ENCODE peak calls at places on chromosome 19, in six cellular contexts. A is psoas muscle; F is CD4-positive, alpha-beta T cell; H is IMR-90; J is lung; T is thoracic aorta. E is an unnamed sample. For H3K9me3, the result is how much of the 10 kb centered on the place peaks cover.

GRCh38 chr19:37989855-37990254 is 82.8 kb downstream of the SIPA1L3 start:
- DNase-seq in A (no peak), F (no peak), H (no peak), J (peak), T (no peak), E (no peak)

GRCh38 chr19:33208371-33208770 is 14.2 kb downstream of the LRP3 start:
- DNase-seq in A (no peak), F (no peak), H (no peak), J (no peak), T (no peak), E (no peak)

GRCh38 chr19:6238256-6238642 is 41.5 kb downstream of the MLLT1 start:
- DNase-seq in A (no peak), F (no peak), H (no peak), J (no peak), T (no peak), E (no peak)

GRCh38 chr19:48878219-48879024 is 6.2 kb downstream of the PPP1R15A start:
- DNase-seq in A (no peak), F (peak), H (peak), J (no peak), T (peak), E (peak)

GRCh38 chr19:49113762-49114629 is at the start of gene LIN7B:
- DNase-seq in A (peak), F (peak), H (peak), J (no peak), T (no peak), E (peak)

GRCh38 chr19:6373096-6373812 is 660 bp downstream of the ALKBH7 start:
- DNase-seq in A (peak), F (peak), H (peak), J (peak), T (peak), E (peak)

GRCh38 chr19:9040131-9040530 is 29.9 kb upstream of the MUC16 start:
- DNase-seq in A (no peak), F (no peak), H (no peak), J (no peak), T (no peak), E (no peak)

GRCh38 chr19:8592231-8593009 is 15.2 kb upstream of the MYO1F start:
- DNase-seq in A (peak), F (peak), H (peak), J (peak), T (peak), E (peak)

GRCh38 chr19:47239610-47240296 is 8.8 kb upstream of the BBC3 start:
- DNase-seq in A (peak), F (peak), H (peak), J (no peak), T (no peak), E (peak)

GRCh38 chr19:6710273-6711077 is 10.0 kb downstream of the C3 start:
- DNase-seq in A (no peak), F (no peak), H (no peak), J (no peak), T (no peak), E (no peak)

GRCh38 chr19:42275103-42275502 is 6.1 kb downstream of the CIC start:
- DNase-seq in A (no peak), F (no peak), H (no peak), J (no peak), T (no peak), E (peak)

GRCh38 chr19:3302755-3303154 is 63.6 kb upstream of the NFIC start:
- DNase-seq in A (no peak), F (no peak), H (no peak), J (no peak), T (no peak), E (no peak)

GRCh38 chr19:30070198-30070969 is 128.3 kb downstream of the URI1 start:
- DNase-seq in A (no peak), F (no peak), H (no peak), J (no peak), T (no peak), E (peak)

GRCh38 chr19:7652061-7652641 is 15.2 kb downstream of the STXBP2 start:
- DNase-seq in A (peak), F (peak), H (peak), J (peak), T (no peak), E (peak)

GRCh38 chr19:22421797-22422196 is 349 bp downstream of the ZNF98 start:
- DNase-seq in A (no peak), F (no peak), H (no peak), J (no peak), T (no peak), E (no peak)

GRCh38 chr19:28169168-28169862 is 1043.6 kb downstream of the UQCRFS1 start:
- DNase-seq in A (no peak), F (no peak), H (no peak), J (no peak), T (no peak), E (no peak)

GRCh38 chr19:2274937-2275535 is 6.9 kb downstream of the PEAK3 start:
- DNase-seq in A (peak), F (no peak), H (peak), J (peak), T (no peak), E (peak)

GRCh38 chr19:10417598-10418280 is 2.6 kb upstream of the PDE4A start:
- DNase-seq in A (no peak), F (no peak), H (no peak), J (no peak), T (no peak), E (no peak)

GRCh38 chr19:44712864-44713515 is 14.0 kb downstream of the CEACAM16 start:
- DNase-seq in A (no peak), F (no peak), H (no peak), J (no peak), T (no peak), E (no peak)

GRCh38 chr19:17086129-17086528 is 10.6 kb downstream of the MYO9B start:
- DNase-seq in A (no peak), F (no peak), H (no peak), J (no peak), T (no peak), E (no peak)

GRCh38 chr19:30799854-30800755 is 427.9 kb downstream of the ZNF536 start:
- DNase-seq in A (peak), F (no peak), H (no peak), J (peak), T (no peak), E (no peak)

GRCh38 chr19:52742516-52742915 is 7.7 kb upstream of the ZNF611 start:
- DNase-seq in A (no peak), F (no peak), H (no peak), J (no peak), T (no peak), E (no peak)

GRCh38 chr19:17249887-17250548 is 4.3 kb upstream of the NR2F6 start:
- DNase-seq in A (no peak), F (no peak), H (no peak), J (no peak), T (no peak), E (no peak)

GRCh38 chr19:42069619-42070293 is at the start of gene GRIK5:
- DNase-seq in A (no peak), F (no peak), H (no peak), J (no peak), T (no peak), E (no peak)

GRCh38 chr19:7933828-7934725 is 8.1 kb upstream of the CTXN1 start:
- DNase-seq in A (no peak), F (no peak), H (no peak), J (no peak), T (no peak), E (no peak)

GRCh38 chr19:18233224-18233825 is 7.1 kb upstream of the PDE4C start:
- DNase-seq in A (peak), F (peak), H (peak), J (no peak), T (no peak), E (no peak)

GRCh38 chr19:58217607-58218391 is 10.9 kb upstream of the ZNF544 start:
- DNase-seq in A (no peak), F (no peak), H (no peak), J (no peak), T (no peak), E (no peak)

GRCh38 chr19:1247747-1248453 is 483 bp upstream of the MIDN start:
- DNase-seq in A (peak), F (peak), H (peak), J (peak), T (no peak), E (peak)

DNA sequence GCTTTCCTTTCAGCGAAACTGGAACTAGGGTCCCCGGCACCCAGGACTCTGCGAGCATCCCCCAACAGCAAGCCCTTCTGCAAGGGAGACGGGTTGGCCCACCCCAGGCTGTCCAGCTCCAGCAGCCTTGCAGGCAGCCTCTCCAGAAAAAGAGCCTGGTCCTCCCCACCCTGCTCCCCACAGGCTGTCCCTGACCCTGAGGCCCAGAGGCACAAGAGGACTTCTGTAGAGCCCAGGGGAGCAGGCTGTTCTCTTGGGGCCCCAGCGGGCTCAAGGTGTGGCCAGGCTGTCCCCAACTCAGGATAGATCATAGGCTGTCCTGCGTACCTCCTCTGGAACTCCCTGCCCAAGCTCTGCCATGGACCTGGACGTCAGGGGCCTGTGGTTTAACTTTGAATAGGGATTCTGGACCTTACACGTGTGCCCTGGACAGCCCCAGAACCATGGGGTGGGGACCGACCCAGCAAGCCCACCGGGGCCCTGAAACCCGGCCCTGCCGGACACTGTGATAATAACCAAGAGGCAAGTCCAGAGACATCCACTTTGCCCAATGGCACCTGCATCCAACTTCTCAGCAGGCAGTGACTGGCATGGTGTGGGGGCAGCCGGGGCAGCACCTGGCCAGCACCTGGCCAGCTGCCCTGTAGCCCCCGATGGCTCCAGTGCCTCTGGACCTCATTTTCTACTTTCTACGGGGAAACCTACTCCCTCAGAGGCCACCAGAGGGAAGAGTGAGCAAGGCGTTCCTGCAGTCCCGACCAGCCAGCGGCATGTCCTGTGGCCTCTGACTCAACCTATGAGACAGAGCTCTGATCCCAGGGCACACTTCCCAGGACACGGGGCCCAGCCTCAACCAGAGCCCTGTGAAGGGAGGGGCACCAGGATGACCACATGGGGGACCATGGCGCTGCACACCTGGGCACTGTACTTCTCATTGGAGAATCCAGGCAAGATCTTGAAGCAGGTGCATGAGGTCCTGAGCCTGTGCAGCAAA is 50.9 kb upstream of the TPM4 start:
- DNase-seq in A (no peak), F (no peak), H (peak), J (no peak), T (no peak), E (peak)
- TF ChIP-seq CTCF in A (no peak), F (no peak), H (peak), J (peak), T (peak), E (peak)

GRCh38 chr19:35510626-35510964 is 2.9 kb downstream of the DMKN start:
- DNase-seq in A (no peak), F (no peak), H (no peak), J (no peak), T (no peak), E (no peak)

GRCh38 chr19:35509018-35509652 is 4.3 kb downstream of the DMKN start:
- DNase-seq in A (no peak), F (peak), H (no peak), J (peak), T (no peak), E (no peak)

GRCh38 chr19:35511337-35511736 is 2.1 kb downstream of the DMKN start:
- DNase-seq in A (no peak), F (no peak), H (no peak), J (no peak), T (no peak), E (no peak)

GRCh38 chr19:35508129-35508528 is 5.3 kb downstream of the DMKN start:
- DNase-seq in A (no peak), F (no peak), H (no peak), J (no peak), T (no peak), E (no peak)

GRCh38 chr19:35509861-35510625 is 3.4 kb downstream of the DMKN start:
- DNase-seq in A (peak), F (peak), H (peak), J (peak), T (no peak), E (peak)
- H3K9me3 ChIP-seq in A (under half), F (under half), H (under half), J (under half), T (under half), E (under half)

DNA sequence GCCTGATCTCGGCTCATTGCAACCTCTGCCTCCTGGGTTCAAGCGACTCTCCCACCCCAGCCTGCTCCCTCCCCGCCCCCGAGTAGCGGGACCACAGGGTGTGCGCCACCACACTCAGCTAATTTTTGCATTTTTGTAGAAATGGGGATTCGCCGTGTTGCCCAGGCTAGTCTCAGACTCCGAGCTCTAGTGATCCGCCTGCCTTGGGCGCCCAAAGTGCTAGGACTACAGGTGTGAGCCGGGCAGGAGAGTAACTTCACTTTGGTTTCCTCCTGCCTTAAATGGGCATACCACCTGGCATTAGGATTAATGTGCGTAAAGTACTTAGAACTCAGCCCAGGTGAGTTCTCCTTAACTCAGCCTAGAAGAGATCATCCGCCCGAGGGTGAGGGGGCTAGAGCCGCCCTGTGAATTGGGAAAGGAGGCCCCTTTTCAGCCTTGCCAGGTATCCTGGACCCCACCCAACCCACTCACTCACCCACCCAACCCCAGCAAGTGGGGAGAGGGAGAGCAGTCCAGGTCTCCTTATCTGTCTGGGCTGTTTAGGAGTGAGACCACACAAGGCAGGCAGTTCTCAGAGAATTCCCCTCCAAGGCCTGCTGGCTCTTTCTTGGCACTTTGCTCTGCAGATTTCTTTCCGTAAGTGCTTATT is 1.3 kb upstream of the ZFP36 start:
- DNase-seq in A (no peak), F (no peak), H (no peak), J (peak), T (no peak), E (no peak)
- H3K27ac ChIP-seq in A (peak), F (peak), H (peak), J (peak), T (peak), E (peak)

DNA sequence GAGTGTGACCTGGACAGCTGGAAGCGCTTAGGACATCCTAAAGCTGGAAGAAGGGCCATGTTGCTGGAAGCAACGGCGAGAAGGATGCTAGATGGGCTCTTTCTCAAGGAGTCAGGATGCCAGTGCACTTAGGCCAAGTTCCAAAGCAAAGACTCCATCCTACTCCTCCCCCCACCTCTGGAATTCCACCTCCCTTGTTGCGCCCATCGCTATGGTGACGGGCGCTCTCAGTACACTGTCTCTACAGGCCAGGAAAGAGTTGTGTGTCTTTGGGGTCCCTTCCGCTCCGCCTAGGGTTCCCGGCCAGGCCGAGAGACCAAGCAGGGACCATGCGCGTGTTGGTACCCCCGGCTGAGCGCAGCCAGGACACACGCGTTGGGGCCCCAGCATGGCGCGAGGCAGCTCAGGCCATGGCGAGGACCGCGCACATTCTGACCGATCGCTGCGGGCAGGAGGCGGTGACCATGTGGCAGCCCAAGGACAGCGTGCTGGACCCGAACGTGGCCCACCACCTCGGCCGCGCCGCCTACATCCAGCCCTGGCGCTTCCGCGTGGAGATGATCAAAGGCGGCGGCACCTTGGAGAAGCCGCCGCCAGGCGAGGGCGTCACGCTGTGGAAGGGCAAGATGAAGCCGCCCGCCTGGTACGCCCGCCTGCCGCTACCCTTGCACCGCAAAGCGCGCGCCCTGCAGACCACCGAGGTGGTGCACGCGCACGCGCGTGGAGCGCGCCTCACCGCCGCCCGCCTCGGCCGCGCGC is 31.0 kb upstream of the SLC1A6 start:
- DNase-seq in A (no peak), F (no peak), H (no peak), J (no peak), T (no peak), E (no peak)
- TF ChIP-seq CTCF in A (no peak), F (no peak), H (no peak), J (no peak), T (no peak), E (no peak)

GRCh38 chr19:50695251-50696064 is 24.1 kb downstream of the SHANK1 start:
- DNase-seq in A (no peak), F (no peak), H (no peak), J (no peak), T (no peak), E (no peak)

GRCh38 chr19:50697414-50698124 is 22.0 kb downstream of the SHANK1 start:
- DNase-seq in A (no peak), F (no peak), H (no peak), J (no peak), T (no peak), E (no peak)

GRCh38 chr19:50696065-50696425 is 23.6 kb downstream of the SHANK1 start:
- DNase-seq in A (no peak), F (no peak), H (no peak), J (no peak), T (no peak), E (no peak)

GRCh38 chr19:50693064-50693975 is 26.3 kb downstream of the SHANK1 start:
- DNase-seq in A (no peak), F (no peak), H (no peak), J (no peak), T (no peak), E (no peak)

DNA sequence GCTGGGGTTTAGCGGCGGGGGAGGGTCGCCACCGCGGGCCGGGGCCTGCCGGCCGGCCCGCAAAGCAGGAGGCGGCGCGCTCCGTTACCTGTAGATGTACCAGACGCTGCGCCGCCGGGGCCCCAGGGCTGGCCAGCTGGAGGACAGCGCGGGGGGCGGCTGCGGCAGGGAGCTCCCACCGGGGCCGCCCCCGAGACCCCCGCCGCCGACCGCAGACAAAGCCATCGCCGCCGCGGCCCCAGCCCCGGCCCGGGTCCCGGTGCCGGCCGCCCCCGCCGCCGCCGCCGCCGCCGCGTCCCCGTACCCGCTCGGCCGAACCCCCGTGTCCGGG is 24.8 kb downstream of the SHANK1 start:
- DNase-seq in A (no peak), F (no peak), H (no peak), J (no peak), T (no peak), E (no peak)
- H3K9me3 ChIP-seq in A (under half), F (under half), H (under half), J (under half), T (under half), E (under half)

GRCh38 chr19:39372047-39372802 is 18.7 kb downstream of the PAF1 start:
- DNase-seq in A (peak), F (no peak), H (peak), J (peak), T (peak), E (peak)

GRCh38 chr19:39369200-39369599 is 21.7 kb downstream of the PAF1 start:
- DNase-seq in A (no peak), F (no peak), H (no peak), J (no peak), T (no peak), E (no peak)

GRCh38 chr19:39375929-39376328 is 15.0 kb downstream of the PAF1 start:
- DNase-seq in A (no peak), F (no peak), H (no peak), J (no peak), T (no peak), E (no peak)

GRCh38 chr19:39370735-39371134 is 20.2 kb downstream of the PAF1 start:
- DNase-seq in A (no peak), F (no peak), H (no peak), J (no peak), T (no peak), E (peak)

GRCh38 chr19:39372941-39373340 is 18.0 kb downstream of the PAF1 start:
- DNase-seq in A (no peak), F (no peak), H (peak), J (no peak), T (no peak), E (no peak)
- H3K27ac ChIP-seq in A (peak), F (peak), H (peak), J (peak), T (peak), E (peak)